ENCODE peak calls at places on chromosomes 5 and 9, in seven cellular contexts. One of them, this sample, is unnamed.

GRCh38 chr5:62354028-62354874 is 48.2 kb downstream of the KIF2A start:
- DNase-seq in HepG2: peak; percentile 51
- DNase-seq in GM12878: peak; percentile 35
- DNase-seq in GM12891: no peak
- DNase-seq in GM12892: no peak
- DNase-seq in SK-N-SH: peak; percentile 44
- DNase-seq in K562: peak; percentile 37
- DNase-seq in this sample: no peak

GRCh38 chr5:178288373-178289368 is 56.1 kb upstream of the PHYKPL start:
- DNase-seq in GM12892: no peak
- DNase-seq in GM12891: no peak
- DNase-seq in GM12878: no peak
- DNase-seq in SK-N-SH: no peak
- DNase-seq in HepG2: no peak
- DNase-seq in K562: no peak
- DNase-seq in this sample: no peak

GRCh38 chr9:3751125-3751758 is 225.4 kb upstream of the RFX3 start:
- DNase-seq in GM12891: no peak
- DNase-seq in HepG2: peak; percentile 3
- DNase-seq in GM12892: no peak
- DNase-seq in K562: no peak
- DNase-seq in SK-N-SH: no peak
- DNase-seq in GM12878: no peak
- DNase-seq in this sample: no peak

GRCh38 chr9:129278391-129279237 is 100.6 kb upstream of the IER5L start:
- DNase-seq in GM12891: no peak
- DNase-seq in SK-N-SH: no peak
- DNase-seq in HepG2: no peak
- DNase-seq in K562: peak; percentile 52
- DNase-seq in GM12878: no peak
- DNase-seq in GM12892: no peak
- DNase-seq in this sample: no peak

GRCh38 chr5:22892441-22892840 is 39.3 kb upstream of the CDH12 start:
- DNase-seq in HepG2: no peak
- DNase-seq in GM12892: no peak
- DNase-seq in GM12878: no peak
- DNase-seq in SK-N-SH: no peak
- DNase-seq in GM12891: no peak
- DNase-seq in K562: no peak
- DNase-seq in this sample: no peak

GRCh38 chr5:91146905-91147600 is 236.1 kb downstream of the ARRDC3 start:
- DNase-seq in GM12878: no peak
- DNase-seq in HepG2: no peak
- DNase-seq in SK-N-SH: no peak
- DNase-seq in K562: no peak
- DNase-seq in GM12891: no peak
- DNase-seq in GM12892: no peak
- DNase-seq in this sample: no peak

GRCh38 chr9:36276840-36277239 is 18.6 kb upstream of the GNE start:
- DNase-seq in K562: no peak
- DNase-seq in GM12892: no peak
- DNase-seq in GM12891: no peak
- DNase-seq in GM12878: no peak
- DNase-seq in HepG2: peak; percentile 6
- DNase-seq in SK-N-SH: no peak
- DNase-seq in this sample: no peak

GRCh38 chr5:38724301-38725030 is 121.3 kb upstream of the OSMR start:
- DNase-seq in K562: no peak
- DNase-seq in GM12878: no peak
- DNase-seq in SK-N-SH: no peak
- DNase-seq in GM12892: no peak
- DNase-seq in GM12891: no peak
- DNase-seq in HepG2: no peak
- DNase-seq in this sample: no peak

GRCh38 chr5:167754501-167754941 is 536.9 kb upstream of the WWC1 start:
- DNase-seq in GM12878: no peak
- DNase-seq in GM12891: no peak
- DNase-seq in GM12892: no peak
- DNase-seq in SK-N-SH: no peak
- DNase-seq in HepG2: no peak
- DNase-seq in K562: no peak
- DNase-seq in this sample: no peak

GRCh38 chr5:171484460-171484899 is 65.0 kb downstream of the FGF18 start:
- DNase-seq in GM12891: peak; percentile 68
- DNase-seq in SK-N-SH: peak; percentile 82
- DNase-seq in GM12892: peak; percentile 63
- DNase-seq in K562: peak; percentile 88
- DNase-seq in HepG2: no peak
- DNase-seq in GM12878: no peak
- DNase-seq in this sample: peak; percentile 77

GRCh38 chr5:76363385-76364261 is 39.5 kb upstream of the IQGAP2 start:
- DNase-seq in GM12891: no peak
- DNase-seq in GM12892: no peak
- DNase-seq in GM12878: no peak
- DNase-seq in K562: peak; percentile 73
- DNase-seq in SK-N-SH: no peak
- DNase-seq in HepG2: peak; percentile 15
- DNase-seq in this sample: no peak

GRCh38 chr5:149593370-149593769 is 12.1 kb downstream of the ARHGEF37 start:
- DNase-seq in K562: no peak
- DNase-seq in GM12878: no peak
- DNase-seq in GM12891: no peak
- DNase-seq in GM12892: no peak
- DNase-seq in SK-N-SH: no peak
- DNase-seq in HepG2: no peak
- DNase-seq in this sample: no peak

GRCh38 chr5:14112998-14113652 is 30.0 kb upstream of the TRIO start:
- DNase-seq in GM12878: no peak
- DNase-seq in K562: no peak
- DNase-seq in GM12892: no peak
- DNase-seq in SK-N-SH: no peak
- DNase-seq in HepG2: peak; percentile 31
- DNase-seq in GM12891: no peak
- DNase-seq in this sample: no peak

GRCh38 chr5:164345173-164345572 is 839.8 kb downstream of the MAT2B start:
- DNase-seq in GM12892: no peak
- DNase-seq in K562: no peak
- DNase-seq in HepG2: no peak
- DNase-seq in GM12891: no peak
- DNase-seq in GM12878: no peak
- DNase-seq in SK-N-SH: no peak
- DNase-seq in this sample: no peak

GRCh38 chr9:104817437-104817836 is 53.5 kb downstream of the NIPSNAP3B start:
- DNase-seq in HepG2: no peak
- DNase-seq in GM12892: no peak
- DNase-seq in K562: no peak
- DNase-seq in GM12891: no peak
- DNase-seq in SK-N-SH: no peak
- DNase-seq in GM12878: no peak
- DNase-seq in this sample: no peak

GRCh38 chr5:179273074-179273435 is 72.2 kb downstream of the ADAMTS2 start:
- DNase-seq in SK-N-SH: no peak
- DNase-seq in HepG2: no peak
- DNase-seq in K562: no peak
- DNase-seq in GM12878: no peak
- DNase-seq in GM12891: no peak
- DNase-seq in GM12892: no peak
- DNase-seq in this sample: no peak

GRCh38 chr5:54610197-54610898 is 92.8 kb downstream of the SNX18 start:
- DNase-seq in GM12878: peak; percentile 51
- DNase-seq in GM12891: peak; percentile 27
- DNase-seq in K562: no peak
- DNase-seq in SK-N-SH: no peak
- DNase-seq in GM12892: no peak
- DNase-seq in HepG2: no peak
- DNase-seq in this sample: no peak

GRCh38 chr9:1458503-1458902 is 408.3 kb downstream of the DMRT2 start:
- DNase-seq in GM12878: no peak
- DNase-seq in HepG2: no peak
- DNase-seq in SK-N-SH: no peak
- DNase-seq in GM12892: no peak
- DNase-seq in K562: no peak
- DNase-seq in GM12891: no peak
- DNase-seq in this sample: no peak

GRCh38 chr5:83708170-83708569 is 12.5 kb downstream of the HAPLN1 start:
- DNase-seq in GM12891: no peak
- DNase-seq in GM12892: no peak
- DNase-seq in K562: no peak
- DNase-seq in HepG2: no peak
- DNase-seq in GM12878: no peak
- DNase-seq in SK-N-SH: no peak
- DNase-seq in this sample: no peak

GRCh38 chr5:168699002-168699401 is 119.8 kb upstream of the PANK3 start:
- DNase-seq in SK-N-SH: no peak
- DNase-seq in GM12891: no peak
- DNase-seq in HepG2: no peak
- DNase-seq in K562: no peak
- DNase-seq in GM12892: no peak
- DNase-seq in GM12878: no peak
- DNase-seq in this sample: no peak

GRCh38 chr5:88929385-88929784 is 46.4 kb upstream of the MEF2C start:
- DNase-seq in GM12878: no peak
- DNase-seq in K562: no peak
- DNase-seq in GM12891: no peak
- DNase-seq in GM12892: no peak
- DNase-seq in HepG2: no peak
- DNase-seq in SK-N-SH: no peak
- DNase-seq in this sample: no peak

GRCh38 chr5:177086918-177087706 is 397 bp downstream of the FGFR4 start:
- DNase-seq in K562: peak; percentile 94
- DNase-seq in SK-N-SH: peak; percentile 88
- DNase-seq in GM12891: peak; percentile 85
- DNase-seq in GM12892: peak; percentile 78
- DNase-seq in HepG2: peak; percentile 96
- DNase-seq in GM12878: peak; percentile 19
- DNase-seq in this sample: peak; percentile 25

GRCh38 chr5:154087260-154087659 is 48.5 kb downstream of the MFAP3 start:
- DNase-seq in GM12892: no peak
- DNase-seq in SK-N-SH: no peak
- DNase-seq in HepG2: no peak
- DNase-seq in GM12878: no peak
- DNase-seq in K562: no peak
- DNase-seq in GM12891: no peak
- DNase-seq in this sample: no peak

GRCh38 chr5:82796643-82797416 is 280.4 kb downstream of the TMEM167A start:
- DNase-seq in SK-N-SH: no peak
- DNase-seq in HepG2: no peak
- DNase-seq in GM12892: no peak
- DNase-seq in K562: no peak
- DNase-seq in GM12891: no peak
- DNase-seq in GM12878: no peak
- DNase-seq in this sample: no peak

GRCh38 chr5:16450163-16450562 is 15.4 kb downstream of the ZNF622 start:
- DNase-seq in SK-N-SH: no peak
- DNase-seq in K562: no peak
- DNase-seq in GM12892: no peak
- DNase-seq in GM12891: no peak
- DNase-seq in GM12878: no peak
- DNase-seq in HepG2: no peak
- DNase-seq in this sample: no peak
- TF ChIP-seq TAF1 in SK-N-SH: no peak
- TF ChIP-seq TAF1 in K562: no peak
- TF ChIP-seq TAF1 in GM12892: no peak
- TF ChIP-seq TAF1 in GM12891: no peak
- TF ChIP-seq TAF1 in GM12878: no peak
- TF ChIP-seq TAF1 in HepG2: no peak
- TF ChIP-seq TAF1 in this sample: no peak

GRCh38 chr9:134914501-134914834 is 3.2 kb downstream of the FCN1 start:
- DNase-seq in SK-N-SH: no peak
- DNase-seq in GM12891: no peak
- DNase-seq in K562: no peak
- DNase-seq in GM12892: no peak
- DNase-seq in GM12878: no peak
- DNase-seq in HepG2: no peak
- DNase-seq in this sample: no peak
- TF ChIP-seq TAF1 in SK-N-SH: no peak
- TF ChIP-seq TAF1 in GM12891: no peak
- TF ChIP-seq TAF1 in K562: no peak
- TF ChIP-seq TAF1 in GM12892: no peak
- TF ChIP-seq TAF1 in GM12878: no peak
- TF ChIP-seq TAF1 in HepG2: no peak
- TF ChIP-seq TAF1 in this sample: no peak

GRCh38 chr5:16992006-16992405 is 55.9 kb upstream of the MYO10 start:
- DNase-seq in SK-N-SH: no peak
- DNase-seq in HepG2: no peak
- DNase-seq in GM12891: no peak
- DNase-seq in GM12878: no peak
- DNase-seq in GM12892: no peak
- DNase-seq in K562: no peak
- DNase-seq in this sample: no peak

GRCh38 chr5:16995372-16995771 is 59.3 kb upstream of the MYO10 start:
- DNase-seq in GM12878: no peak
- DNase-seq in GM12891: no peak
- DNase-seq in GM12892: no peak
- DNase-seq in HepG2: no peak
- DNase-seq in SK-N-SH: no peak
- DNase-seq in K562: no peak
- DNase-seq in this sample: no peak

GRCh38 chr5:16994576-16994975 is 58.5 kb upstream of the MYO10 start:
- DNase-seq in GM12892: no peak
- DNase-seq in HepG2: no peak
- DNase-seq in GM12878: no peak
- DNase-seq in GM12891: no peak
- DNase-seq in SK-N-SH: no peak
- DNase-seq in K562: no peak
- DNase-seq in this sample: no peak

GRCh38 chr5:16987776-16988175 is 51.7 kb upstream of the MYO10 start:
- DNase-seq in HepG2: no peak
- DNase-seq in SK-N-SH: no peak
- DNase-seq in GM12878: no peak
- DNase-seq in K562: no peak
- DNase-seq in GM12892: no peak
- DNase-seq in GM12891: no peak
- DNase-seq in this sample: no peak

GRCh38 chr5:16992444-16992843 is 56.4 kb upstream of the MYO10 start:
- DNase-seq in HepG2: no peak
- DNase-seq in GM12891: no peak
- DNase-seq in GM12892: no peak
- DNase-seq in K562: no peak
- DNase-seq in GM12878: no peak
- DNase-seq in SK-N-SH: no peak
- DNase-seq in this sample: no peak
- TF ChIP-seq TAF1 in HepG2: no peak
- TF ChIP-seq TAF1 in GM12891: no peak
- TF ChIP-seq TAF1 in GM12892: no peak
- TF ChIP-seq TAF1 in K562: no peak
- TF ChIP-seq TAF1 in GM12878: no peak
- TF ChIP-seq TAF1 in SK-N-SH: no peak
- TF ChIP-seq TAF1 in this sample: no peak

DNA sequence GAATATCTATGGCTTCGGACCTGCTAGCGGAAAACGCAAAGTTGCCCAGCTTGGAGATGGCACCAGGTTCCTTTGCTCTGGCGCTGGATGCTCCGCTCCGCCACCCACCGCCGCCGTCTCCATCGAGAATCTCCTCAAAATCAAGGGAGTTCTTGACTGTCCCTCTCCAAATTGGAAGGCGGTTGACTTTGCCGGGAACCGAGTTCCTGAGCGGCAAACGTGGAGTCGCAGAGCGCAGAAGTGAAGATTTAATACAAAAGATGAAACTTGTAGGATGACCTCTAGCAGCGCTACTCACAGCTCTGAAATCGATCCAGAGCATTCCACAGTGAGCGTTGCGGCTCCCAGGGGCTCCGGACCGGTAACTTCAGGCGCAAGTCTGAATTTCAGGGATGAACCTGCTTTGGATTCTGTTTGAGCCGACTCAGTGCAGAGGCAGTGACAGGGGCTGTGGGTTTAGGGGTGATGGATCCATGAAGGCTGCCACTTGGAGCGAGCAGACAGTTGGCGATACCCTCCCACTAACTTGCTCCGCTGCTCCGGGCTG is 1641.5 kb upstream of the C9orf72 start:
- DNase-seq in GM12892: no peak
- DNase-seq in HepG2: no peak
- DNase-seq in SK-N-SH: peak; percentile 29
- DNase-seq in K562: no peak
- DNase-seq in GM12891: no peak
- DNase-seq in GM12878: no peak
- DNase-seq in this sample: peak; percentile 62
- TF ChIP-seq TAF1 in GM12892: no peak
- TF ChIP-seq TAF1 in HepG2: no peak
- TF ChIP-seq TAF1 in SK-N-SH: no peak
- TF ChIP-seq TAF1 in K562: no peak
- TF ChIP-seq TAF1 in GM12891: no peak
- TF ChIP-seq TAF1 in GM12878: no peak
- TF ChIP-seq TAF1 in this sample: no peak